ENCODE peak calls at places on chromosomes 2 and 18, in ten cellular contexts. O is stomach, W is nephron progenitor cell, R is fibroblast of pulmonary artery, K is NB4, Y is lung, P is cardiac fibroblast, S is foreskin fibroblast, A is hepatocyte, N is retinal pigment epithelial cell. Z is an unnamed sample.

GRCh38 chr2:8478133-8478793 is 203.6 kb upstream of the ID2 start:
- DNase-seq in P (no peak), R (no peak), K (no peak), N (no peak), A (no peak), Y (no peak), O (no peak), S (no peak), W (no peak), Z (no peak)

GRCh38 chr2:231387904-231388724 is 7.4 kb upstream of the B3GNT7 start:
- DNase-seq in O (peak), K (peak), R (peak), Y (no peak), S (peak), N (no peak), W (no peak), P (peak), A (peak), Z (no peak)

GRCh38 chr2:182360012-182360662 is 66.7 kb downstream of the PDE1A start:
- DNase-seq in N (no peak), K (no peak), O (peak), W (no peak), S (peak), Y (no peak), P (peak), A (peak), R (peak), Z (no peak)

GRCh38 chr2:88753833-88754584 is 62.5 kb downstream of the RPIA start:
- DNase-seq in R (peak), K (no peak), A (no peak), W (no peak), S (no peak), O (no peak), N (no peak), P (no peak), Y (no peak), Z (no peak)

GRCh38 chr2:24948506-24948905 is 23.2 kb downstream of the DNAJC27 start:
- DNase-seq in O (no peak), S (no peak), R (no peak), K (no peak), P (no peak), W (no peak), A (no peak), N (no peak), Y (no peak), Z (no peak)

GRCh38 chr2:42872736-42873135 is 80.4 kb upstream of the HAAO start:
- DNase-seq in A (no peak), P (peak), R (peak), Y (no peak), W (no peak), S (peak), N (no peak), K (peak), O (no peak), Z (no peak)

GRCh38 chr2:203737360-203737759 is 30.9 kb downstream of the CD28 start:
- DNase-seq in R (no peak), O (no peak), S (no peak), K (no peak), N (no peak), Y (no peak), A (no peak), P (no peak), W (no peak), Z (no peak)

GRCh38 chr2:96816836-96817702 is 1.0 kb downstream of the CNNM3 start:
- DNase-seq in S (no peak), W (peak), Y (no peak), P (peak), A (no peak), K (peak), N (no peak), R (peak), O (no peak), Z (no peak)

GRCh38 chr2:211454684-211455083 is 898.3 kb downstream of the CPS1 start:
- DNase-seq in W (peak), K (no peak), O (no peak), A (no peak), R (no peak), N (no peak), S (no peak), Y (no peak), P (no peak), Z (no peak)

GRCh38 chr2:128301501-128301966 is 17.1 kb downstream of the HS6ST1 start:
- DNase-seq in A (no peak), S (peak), W (no peak), Y (no peak), P (peak), O (no peak), N (peak), R (peak), K (no peak), Z (no peak)

GRCh38 chr2:59893612-59894011 is 659.8 kb downstream of the BCL11A start:
- DNase-seq in Y (no peak), N (no peak), K (no peak), W (no peak), A (no peak), S (no peak), R (no peak), O (no peak), P (no peak), Z (no peak)

GRCh38 chr2:74454654-74455511 is at the start of gene INO80B:
- DNase-seq in R (peak), A (peak), S (peak), Y (peak), P (peak), W (peak), N (peak), O (peak), K (peak), Z (peak)

GRCh38 chr2:101884423-101884822 is 107.3 kb upstream of the IL1R2 start:
- DNase-seq in A (no peak), W (no peak), O (no peak), N (no peak), K (no peak), S (no peak), P (no peak), Y (no peak), R (no peak), Z (no peak)

GRCh38 chr2:201448067-201448466 is 3.2 kb downstream of the TRAK2 start:
- DNase-seq in N (no peak), R (no peak), A (no peak), K (no peak), P (no peak), W (no peak), S (no peak), O (no peak), Y (no peak), Z (no peak)

GRCh38 chr2:28394331-28394877 is 1.7 kb downstream of the FOSL2 start:
- DNase-seq in N (no peak), P (peak), Y (peak), K (peak), O (peak), R (peak), A (peak), W (peak), S (peak), Z (no peak)

GRCh38 chr2:216687111-216687510 is 8.2 kb downstream of the IGFBP5 start:
- DNase-seq in N (no peak), Y (no peak), R (no peak), S (no peak), K (no peak), O (no peak), P (no peak), W (no peak), A (no peak), Z (no peak)

GRCh38 chr2:23312996-23313606 is 71.9 kb upstream of the KLHL29 start:
- DNase-seq in W (peak), K (peak), P (peak), N (no peak), A (peak), Y (no peak), R (no peak), O (no peak), S (no peak), Z (no peak)

GRCh38 chr2:48334180-48334579 is 195.8 kb upstream of the STON1 start:
- DNase-seq in Y (no peak), K (no peak), N (no peak), R (no peak), W (no peak), P (no peak), A (no peak), S (no peak), O (no peak), Z (no peak)

GRCh38 chr2:43942001-43942400 is 53.8 kb downstream of the LRPPRC start:
- DNase-seq in S (no peak), R (peak), A (no peak), P (peak), N (no peak), O (no peak), W (no peak), Y (no peak), K (no peak), Z (no peak)

GRCh38 chr2:145416640-145417039 is 896.7 kb upstream of the ZEB2 start:
- DNase-seq in K (no peak), A (no peak), P (no peak), R (no peak), W (no peak), O (no peak), S (no peak), Y (no peak), N (no peak), Z (no peak)

GRCh38 chr2:76251342-76251741 is 540.6 kb upstream of the GCFC2 start:
- DNase-seq in Y (no peak), S (no peak), A (no peak), K (no peak), O (no peak), R (no peak), N (no peak), P (no peak), W (no peak), Z (no peak)

GRCh38 chr2:105977212-105977611 is 216.9 kb downstream of the UXS1 start:
- DNase-seq in P (peak), N (peak), O (no peak), R (peak), S (peak), A (no peak), K (peak), Y (no peak), W (no peak), Z (no peak)

GRCh38 chr2:127454595-127455565 is 36.7 kb downstream of the PROC start:
- DNase-seq in P (no peak), A (peak), S (no peak), R (no peak), N (peak), Y (no peak), W (no peak), O (peak), K (no peak), Z (no peak)

GRCh38 chr2:106306396-106306795 is 112.3 kb upstream of the UXS1 start:
- DNase-seq in Y (no peak), N (no peak), P (no peak), S (no peak), A (no peak), K (peak), W (no peak), R (no peak), O (no peak), Z (no peak)

GRCh38 chr2:170643346-170643745 is 71.8 kb upstream of the SP5 start:
- DNase-seq in A (no peak), N (no peak), P (no peak), R (no peak), K (no peak), O (no peak), W (no peak), Y (no peak), S (no peak), Z (no peak)

GRCh38 chr2:46985512-46985911 is 69.9 kb upstream of the MCFD2 start:
- DNase-seq in P (no peak), A (no peak), R (no peak), N (no peak), S (peak), W (no peak), O (no peak), Y (no peak), K (peak), Z (no peak)

GRCh38 chr2:6877402-6878305 is at the start of gene RSAD2:
- DNase-seq in A (peak), K (peak), P (peak), O (peak), S (no peak), N (peak), Y (peak), R (peak), W (no peak), Z (no peak)

GRCh38 chr2:209773377-209773776 is 1.7 kb downstream of the UNC80 start:
- DNase-seq in R (no peak), Y (no peak), O (no peak), A (no peak), P (no peak), K (no peak), S (no peak), W (no peak), N (no peak), Z (no peak)

GRCh38 chr18:22860807-22861206 is 72.3 kb upstream of the RBBP8 start:
- DNase-seq in K (no peak), R (no peak), S (no peak), Y (no peak), O (no peak), P (no peak), A (no peak), W (no peak), N (no peak), Z (no peak)

GRCh38 chr2:96138146-96139145 is at the start of gene ASTL:
- DNase-seq in N (no peak), O (peak), P (peak), A (peak), Y (peak), S (peak), W (peak), R (peak), K (peak), Z (peak)

GRCh38 chr18:77107218-77107815 is 25.3 kb downstream of the MBP start:
- DNase-seq in O (no peak), W (no peak), N (no peak), A (no peak), P (peak), S (no peak), R (peak), Y (no peak), K (no peak), Z (no peak)

GRCh38 chr18:46141199-46141598 is 37.0 kb downstream of the HAUS1 start:
- DNase-seq in O (no peak), K (peak), A (no peak), R (no peak), Y (no peak), P (no peak), S (no peak), W (no peak), N (no peak), Z (no peak)

GRCh38 chr2:40360652-40361051 is 91.2 kb downstream of the SLC8A1 start:
- DNase-seq in A (no peak), Y (no peak), K (no peak), O (no peak), W (no peak), S (no peak), N (no peak), R (no peak), P (no peak), Z (no peak)

GRCh38 chr2:212520340-212520739 is 18.3 kb downstream of the ERBB4 start:
- DNase-seq in W (no peak), N (no peak), A (no peak), O (no peak), S (no peak), Y (no peak), P (no peak), R (peak), K (no peak), Z (no peak)

GRCh38 chr2:19949071-19949470 is 40.8 kb downstream of the WDR35 start:
- DNase-seq in K (no peak), P (peak), A (no peak), N (no peak), Y (no peak), S (peak), W (no peak), R (peak), O (no peak), Z (no peak)

GRCh38 chr2:36507408-36507812 is 90.6 kb downstream of the FEZ2 start:
- DNase-seq in R (peak), Y (peak), N (no peak), K (peak), W (peak), P (peak), S (peak), O (peak), A (peak), Z (no peak)

GRCh38 chr2:18378020-18378653 is 182.3 kb downstream of the RDH14 start:
- DNase-seq in W (peak), P (peak), Y (no peak), N (no peak), O (no peak), S (no peak), K (peak), A (peak), R (peak), Z (no peak)

GRCh38 chr2:232843860-232844259 is 26.2 kb upstream of the SNORC start:
- DNase-seq in K (peak), A (no peak), Y (no peak), N (no peak), W (no peak), S (no peak), R (no peak), P (no peak), O (no peak), Z (no peak)
- TF ChIP-seq CTCF in K (no peak), A (peak), Y (no peak), N (peak), W (no peak), S (peak), R (peak), P (no peak), O (no peak), Z (peak)

DNA sequence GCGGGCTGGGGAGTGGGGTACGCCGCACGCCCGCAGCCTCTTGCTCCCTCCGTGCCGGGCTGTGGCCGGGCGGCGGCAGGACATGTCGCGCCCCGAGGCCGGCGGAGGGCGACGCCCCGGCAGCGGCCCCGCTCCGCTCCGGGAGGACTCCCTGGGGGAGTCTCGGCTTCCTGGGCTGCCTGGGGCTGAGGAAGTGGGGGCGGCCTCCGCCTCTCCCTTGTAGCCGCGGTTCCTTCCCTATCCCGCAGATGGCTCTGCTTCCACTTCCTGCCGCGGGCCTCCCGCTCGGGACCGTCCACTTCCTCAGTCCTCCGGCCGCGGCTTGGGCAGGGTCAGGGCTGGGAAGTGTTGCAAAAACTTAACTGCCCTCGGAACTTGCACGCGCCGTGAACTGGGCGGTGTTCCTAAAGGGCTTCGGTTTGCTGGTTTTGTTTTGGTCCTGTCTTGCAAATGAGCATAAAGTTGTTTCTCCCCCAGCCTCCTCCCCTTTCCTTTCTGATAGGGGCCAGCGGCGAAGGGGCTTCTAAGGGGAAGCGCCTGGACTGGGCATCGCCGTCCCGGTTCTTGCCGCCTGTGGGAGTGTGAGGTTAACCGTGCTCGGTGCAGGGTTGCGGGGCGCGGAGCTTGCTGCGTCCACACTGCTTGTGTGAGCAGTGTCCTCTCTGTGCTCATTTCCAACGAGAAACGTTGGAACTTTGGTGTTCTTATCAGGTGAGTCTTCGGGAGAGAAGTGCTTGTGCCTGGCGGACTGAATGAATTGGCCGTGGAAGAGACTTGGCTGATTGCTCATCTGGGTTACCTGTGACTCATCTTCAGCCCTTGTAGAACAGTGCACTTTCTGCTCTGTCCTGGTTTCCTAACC is 600 bp downstream of the RALB start:
- DNase-seq in K (peak), A (peak), W (peak), N (no peak), P (peak), S (peak), Y (peak), O (peak), R (peak), Z (no peak)
- TF ChIP-seq CTCF in K (peak), A (peak), W (no peak), N (peak), P (peak), S (peak), Y (peak), O (no peak), R (peak), Z (peak)

DNA sequence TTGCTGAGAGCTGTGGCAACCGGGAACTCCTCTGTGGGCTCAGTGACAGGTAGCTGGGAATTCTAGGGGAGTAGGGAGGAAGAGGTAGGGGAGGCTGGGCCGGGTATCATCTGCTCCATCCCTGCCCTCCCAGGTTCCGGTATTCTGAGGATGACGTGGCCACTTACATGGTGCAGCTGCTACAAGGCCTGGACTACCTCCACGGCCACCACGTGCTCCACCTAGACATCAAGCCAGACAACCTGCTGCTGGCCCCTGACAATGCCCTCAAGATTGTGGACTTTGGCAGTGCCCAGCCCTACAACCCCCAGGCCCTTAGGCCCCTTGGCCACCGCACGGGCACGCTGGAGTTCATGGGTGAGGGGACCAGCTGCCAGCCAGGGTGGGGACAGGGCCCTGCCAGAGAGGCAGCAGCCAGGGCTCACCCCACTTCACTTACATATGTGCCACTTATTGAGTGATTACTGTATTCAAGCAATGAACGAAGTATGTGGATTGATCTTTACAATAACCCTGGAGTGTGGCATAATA is 8.0 kb upstream of the GMPPA start:
- DNase-seq in O (no peak), N (no peak), P (no peak), K (no peak), Y (no peak), A (no peak), S (no peak), R (no peak), W (no peak), Z (no peak)
- TF ChIP-seq CTCF in O (no peak), N (no peak), P (no peak), K (no peak), Y (no peak), A (no peak), S (no peak), R (no peak), W (no peak), Z (no peak)

DNA sequence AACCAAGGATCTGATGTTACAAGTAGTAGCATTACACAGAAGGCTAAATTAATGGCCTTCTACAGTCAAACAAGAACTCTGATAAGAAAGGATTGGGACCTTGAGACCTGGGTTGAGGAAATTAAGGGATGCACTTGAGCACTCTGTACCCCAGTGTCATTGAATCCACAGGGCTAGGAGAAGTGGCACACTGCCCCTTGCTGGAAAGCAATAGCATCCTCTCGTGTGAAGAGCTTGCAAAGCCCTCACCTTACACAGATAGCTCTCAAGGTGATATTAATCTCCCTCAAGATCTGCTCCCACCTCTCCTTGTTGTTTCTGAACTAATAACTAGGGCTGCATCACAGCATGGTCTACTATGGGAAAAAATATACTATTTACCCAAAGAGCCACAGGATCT is 26.5 kb upstream of the CHST9 start:
- DNase-seq in O (no peak), Y (no peak), P (no peak), W (no peak), N (no peak), R (no peak), A (no peak), S (no peak), K (no peak), Z (no peak)
- TF ChIP-seq CTCF in O (no peak), Y (no peak), P (no peak), W (no peak), N (no peak), R (no peak), A (no peak), S (no peak), K (no peak), Z (no peak)